ENCODE peak calls at places on chromosome 18, in four cellular contexts. X is GM12865, F is kidney, D is Peyer's patch. C is an unnamed sample.

GRCh38 chr18:25279133-25279532 is 72.8 kb downstream of the ZNF521 start:
- DNase-seq in F (no peak), X (no peak), D (no peak), C (no peak)

GRCh38 chr18:23311346-23312103 is 141.6 kb upstream of the RIOK3 start:
- DNase-seq in D (no peak), X (no peak), F (peak), C (peak)

GRCh38 chr18:65737346-65737745 is 13.5 kb upstream of the CDH7 start:
- DNase-seq in X (no peak), F (no peak), D (no peak), C (no peak)

GRCh38 chr18:32328379-32328778 is 138.5 kb downstream of the MEP1B start:
- DNase-seq in X (no peak), D (no peak), F (no peak), C (no peak)

GRCh38 chr18:63342206-63342605 is 22.6 kb upstream of the BCL2 start:
- DNase-seq in D (no peak), F (no peak), X (peak), C (no peak)

GRCh38 chr18:50128506-50129271 is 66.3 kb downstream of the MYO5B start:
- DNase-seq in F (no peak), D (peak), X (peak), C (no peak)

GRCh38 chr18:12376034-12376717 is 851 bp downstream of the AFG3L2 start:
- DNase-seq in X (peak), F (peak), D (peak), C (no peak)

GRCh38 chr18:78786776-78787175 is 192.8 kb upstream of the SALL3 start:
- DNase-seq in X (no peak), D (no peak), F (no peak), C (no peak)

GRCh38 chr18:36468161-36468560 is 170.6 kb downstream of the FHOD3 start:
- DNase-seq in X (no peak), F (no peak), D (no peak), C (no peak)

GRCh38 chr18:23573948-23574431 is 12.3 kb downstream of the NPC1 start:
- DNase-seq in X (peak), F (no peak), D (peak), C (peak)

GRCh38 chr18:54679318-54680149 is 88.5 kb downstream of the DYNAP start:
- DNase-seq in F (no peak), X (peak), D (no peak), C (no peak)

GRCh38 chr18:58249677-58250076 is 205.7 kb downstream of the NEDD4L start:
- DNase-seq in X (no peak), D (no peak), F (no peak), C (no peak)

GRCh38 chr18:22342625-22343024 is 75.1 kb downstream of the CTAGE1 start:
- DNase-seq in D (peak), F (no peak), X (no peak), C (no peak)

GRCh38 chr18:77057043-77057442 is 75.5 kb downstream of the MBP start:
- DNase-seq in F (no peak), D (no peak), X (no peak), C (no peak)
- H3K4me3 ChIP-seq in F (peak), D (no peak), X (no peak), C (no peak)

GRCh38 chr18:61333746-61334490 is 688 bp downstream of the CDH20 start:
- DNase-seq in F (peak), D (no peak), X (no peak), C (no peak)
- H3K4me3 ChIP-seq in F (peak), D (peak), X (no peak), C (no peak)

GRCh38 chr18:14784133-14784532 is 36.2 kb downstream of the ANKRD30B start:
- DNase-seq in X (no peak), F (no peak), D (no peak), C (no peak)
- H3K4me3 ChIP-seq in X (no peak), F (no peak), D (no peak), C (no peak)

DNA sequence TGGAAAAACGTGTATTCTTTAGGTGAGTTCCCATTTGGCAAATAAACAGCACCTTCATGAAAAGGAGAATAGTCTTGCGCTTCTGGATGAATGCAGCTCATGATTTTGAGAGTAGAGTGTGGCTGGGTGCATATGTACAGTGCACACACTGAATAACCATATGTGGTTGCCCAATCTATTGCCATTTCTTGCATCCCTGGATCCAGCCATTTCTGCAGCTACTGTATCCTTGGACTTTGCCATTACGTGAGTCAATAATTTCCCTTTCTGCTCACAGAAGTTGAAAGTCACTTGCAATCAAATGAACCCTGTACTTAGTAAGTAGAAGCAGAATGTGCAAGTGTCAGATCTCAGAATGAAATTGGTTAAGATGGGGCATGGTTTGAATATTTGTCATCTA is 560.0 kb upstream of the MEX3C start:
- DNase-seq in F (no peak), D (no peak), X (no peak), C (no peak)
- H3K4me3 ChIP-seq in F (no peak), D (no peak), X (no peak), C (no peak)

DNA sequence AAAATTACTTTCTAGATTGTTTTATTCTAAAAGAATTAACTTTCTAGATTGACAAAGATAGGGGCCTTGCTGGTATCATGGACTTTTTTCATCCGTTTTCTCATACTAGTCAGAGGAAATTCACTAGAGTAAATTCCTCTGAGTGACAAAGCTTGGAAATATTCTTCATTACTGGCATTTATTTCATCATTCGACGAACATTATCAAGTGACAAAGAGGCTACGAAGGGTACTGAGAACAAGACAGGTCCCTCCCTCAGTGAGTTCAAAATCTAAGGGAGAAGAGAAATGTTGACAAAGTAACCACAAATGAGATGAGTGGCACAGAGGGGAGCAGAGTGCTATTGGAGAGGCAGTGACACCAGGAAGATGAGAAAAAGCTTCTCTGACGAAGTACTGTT is 4.3 kb downstream of the EPG5 start:
- DNase-seq in X (no peak), F (no peak), D (no peak), C (peak)
- H3K4me3 ChIP-seq in X (no peak), F (no peak), D (no peak), C (no peak)

GRCh38 chr18:33440384-33441043 is at the start of gene CCDC178:
- DNase-seq in F (peak), X (no peak), D (no peak), C (no peak)
- H3K4me3 ChIP-seq in F (peak), X (no peak), D (peak), C (peak)

GRCh38 chr18:8947576-8947975 is 154.9 kb upstream of the NDUFV2 start:
- DNase-seq in X (no peak), F (no peak), D (no peak), C (no peak)

GRCh38 chr18:8948011-8948410 is 154.5 kb upstream of the NDUFV2 start:
- DNase-seq in X (no peak), D (no peak), F (no peak), C (no peak)

GRCh38 chr18:8949206-8949605 is 153.3 kb upstream of the NDUFV2 start:
- DNase-seq in X (no peak), D (no peak), F (no peak), C (no peak)

GRCh38 chr18:8946046-8946838 is 156.3 kb upstream of the NDUFV2 start:
- DNase-seq in D (no peak), F (no peak), X (no peak), C (peak)

GRCh38 chr18:8948471-8949149 is 153.9 kb upstream of the NDUFV2 start:
- DNase-seq in D (no peak), F (no peak), X (no peak), C (peak)
- H3K4me3 ChIP-seq in D (no peak), F (no peak), X (no peak), C (no peak)

GRCh38 chr18:2997429-2997828 is 15.5 kb downstream of the LPIN2 start:
- DNase-seq in X (no peak), F (no peak), D (no peak), C (no peak)
- H3K4me3 ChIP-seq in X (no peak), F (no peak), D (no peak), C (no peak)

GRCh38 chr18:13613591-13614317 is 112.6 kb downstream of the FAM210A start:
- DNase-seq in X (peak), F (no peak), D (peak), C (no peak)
- H3K4me3 ChIP-seq in X (peak), F (no peak), D (peak), C (no peak)